ENCODE peak calls at places on chromosomes 12 and 14, in ten cellular contexts. I, B, C, X, F, R, W, J, V and U are unnamed samples.

GRCh38 chr12:107684029-107684790 is 1.4 kb upstream of the PWP1 start:
- DNase-seq in I (no peak), V (no peak), J (no peak), B (no peak), C (peak), R (no peak), X (no peak), W (no peak), F (no peak), U (no peak)

GRCh38 chr12:91189526-91189925 is 6.9 kb upstream of the DCN start:
- DNase-seq in V (peak), F (no peak), R (no peak), J (no peak), X (no peak), I (no peak), W (no peak), C (peak), B (no peak), U (peak)

GRCh38 chr12:3365416-3366385 is 125.3 kb upstream of the PRMT8 start:
- DNase-seq in C (no peak), W (peak), J (no peak), F (peak), I (no peak), V (no peak), R (no peak), X (peak), B (no peak), U (no peak)

GRCh38 chr12:68359669-68360068 is 27.5 kb upstream of the MDM1 start:
- DNase-seq in B (no peak), X (no peak), F (no peak), C (no peak), W (no peak), V (no peak), I (peak), J (no peak), R (no peak), U (no peak)

GRCh38 chr12:110932048-110932447 is 11.7 kb upstream of the MYL2 start:
- DNase-seq in C (no peak), W (no peak), J (no peak), F (no peak), R (no peak), X (no peak), V (no peak), I (peak), B (no peak), U (no peak)

GRCh38 chr12:83823386-83824045 is 1089.1 kb downstream of the SLC6A15 start:
- DNase-seq in B (no peak), R (no peak), J (no peak), C (peak), V (peak), X (peak), W (peak), F (no peak), I (peak), U (peak)

GRCh38 chr12:96770239-96770780 is 136.7 kb upstream of the NEDD1 start:
- DNase-seq in I (no peak), X (no peak), J (no peak), B (no peak), C (no peak), F (no peak), V (peak), R (no peak), W (no peak), U (no peak)

GRCh38 chr12:85856966-85857365 is 17.1 kb upstream of the NTS start:
- DNase-seq in I (no peak), B (no peak), X (no peak), J (no peak), C (no peak), F (no peak), W (no peak), R (no peak), V (no peak), U (no peak)

GRCh38 chr14:69044965-69045555 is 66.0 kb upstream of the ACTN1 start:
- DNase-seq in F (peak), W (no peak), J (no peak), X (no peak), B (no peak), R (no peak), V (no peak), I (no peak), C (peak), U (peak)

GRCh38 chr12:130196827-130197226 is 34.6 kb downstream of the FZD10 start:
- DNase-seq in C (no peak), X (no peak), B (no peak), R (no peak), I (no peak), V (no peak), J (no peak), W (no peak), F (no peak), U (no peak)

GRCh38 chr12:84757978-84758377 is 154.6 kb downstream of the SLC6A15 start:
- DNase-seq in I (no peak), R (no peak), F (no peak), W (no peak), J (no peak), V (no peak), C (no peak), X (no peak), B (no peak), U (peak)

GRCh38 chr12:99131761-99132199 is 486.7 kb downstream of the APAF1 start:
- DNase-seq in F (peak), V (peak), C (peak), B (no peak), I (no peak), W (peak), X (peak), R (no peak), J (no peak), U (no peak)

GRCh38 chr12:132727091-132727794 is 16.6 kb downstream of the PGAM5 start:
- DNase-seq in V (no peak), I (no peak), X (no peak), F (no peak), W (no peak), C (no peak), B (no peak), J (no peak), R (no peak), U (no peak)